ENCODE peak calls at places on chromosomes 6 and 20, in four cellular contexts. W, A, Q and P are unnamed samples.

GRCh38 chr6:10276106-10276505 is 138.8 kb downstream of the TFAP2A start:
- DNase-seq in A (no peak), Q (no peak), W (no peak), P (no peak)

GRCh38 chr6:152309648-152310047 is 327.5 kb downstream of the SYNE1 start:
- DNase-seq in Q (peak), W (no peak), A (no peak), P (no peak)

GRCh38 chr20:47773381-47773786 is 11.9 kb downstream of the SULF2 start:
- DNase-seq in A (no peak), W (no peak), Q (peak), P (no peak)

GRCh38 chr6:81750660-81751387 is 1.7 kb downstream of the TENT5A start:
- DNase-seq in W (no peak), Q (no peak), A (no peak), P (peak)

GRCh38 chr6:3157151-3157933 is at the start of gene TUBB2A:
- DNase-seq in A (peak), W (peak), Q (peak), P (peak)

GRCh38 chr6:88304515-88304914 is 138.4 kb upstream of the CNR1 start:
- DNase-seq in A (no peak), Q (no peak), W (no peak), P (no peak)

GRCh38 chr6:93644611-93645010 is 225.3 kb upstream of the EPHA7 start:
- DNase-seq in A (no peak), Q (no peak), W (no peak), P (no peak)

GRCh38 chr6:146312606-146313005 is 231.0 kb upstream of the RAB32 start:
- DNase-seq in W (no peak), Q (no peak), A (no peak), P (no peak)

GRCh38 chr6:102417368-102417767 is 1023.9 kb downstream of the GRIK2 start:
- DNase-seq in A (no peak), Q (no peak), W (no peak), P (no peak)

GRCh38 chr6:32968770-32969684 is 633 bp downstream of the BRD2 start:
- DNase-seq in W (peak), Q (peak), A (peak), P (peak)

GRCh38 chr6:125144822-125145221 is 8.8 kb upstream of the TPD52L1 start:
- DNase-seq in Q (no peak), A (no peak), W (no peak), P (no peak)

GRCh38 chr6:170137176-170137891 is 153.5 kb downstream of the DLL1 start:
- DNase-seq in W (peak), Q (peak), A (peak), P (peak)

DNA sequence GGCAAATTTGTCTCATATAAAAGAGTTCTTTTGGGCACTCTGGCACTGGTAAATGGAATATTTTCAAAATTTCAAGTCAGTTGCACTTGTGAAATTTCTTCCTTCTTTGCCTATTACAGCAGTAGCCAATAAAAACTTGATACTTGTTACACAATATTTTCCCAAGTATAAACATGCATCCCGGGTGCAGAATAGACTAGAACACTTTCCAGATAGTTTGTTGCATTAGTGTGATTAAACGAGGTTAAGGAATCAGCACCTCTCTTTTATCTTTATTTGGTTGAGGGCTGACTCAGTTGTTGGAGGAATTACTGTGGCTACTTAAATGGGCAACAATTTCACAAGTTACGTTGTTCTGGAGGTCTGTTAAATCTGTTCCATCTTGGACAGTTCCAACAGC is 467.5 kb downstream of the CDKAL1 start:
- DNase-seq in A (no peak), W (no peak), Q (no peak), P (no peak)
- TF ChIP-seq POLR2A in A (no peak), W (no peak), Q (no peak), P (no peak)

GRCh38 chr20:63966172-63966943 is 3.4 kb downstream of the ZNF512B start:
- DNase-seq in Q (no peak), A (no peak), W (no peak), P (no peak)
- TF ChIP-seq POLR2A in Q (no peak), A (no peak), W (no peak), P (no peak)

DNA sequence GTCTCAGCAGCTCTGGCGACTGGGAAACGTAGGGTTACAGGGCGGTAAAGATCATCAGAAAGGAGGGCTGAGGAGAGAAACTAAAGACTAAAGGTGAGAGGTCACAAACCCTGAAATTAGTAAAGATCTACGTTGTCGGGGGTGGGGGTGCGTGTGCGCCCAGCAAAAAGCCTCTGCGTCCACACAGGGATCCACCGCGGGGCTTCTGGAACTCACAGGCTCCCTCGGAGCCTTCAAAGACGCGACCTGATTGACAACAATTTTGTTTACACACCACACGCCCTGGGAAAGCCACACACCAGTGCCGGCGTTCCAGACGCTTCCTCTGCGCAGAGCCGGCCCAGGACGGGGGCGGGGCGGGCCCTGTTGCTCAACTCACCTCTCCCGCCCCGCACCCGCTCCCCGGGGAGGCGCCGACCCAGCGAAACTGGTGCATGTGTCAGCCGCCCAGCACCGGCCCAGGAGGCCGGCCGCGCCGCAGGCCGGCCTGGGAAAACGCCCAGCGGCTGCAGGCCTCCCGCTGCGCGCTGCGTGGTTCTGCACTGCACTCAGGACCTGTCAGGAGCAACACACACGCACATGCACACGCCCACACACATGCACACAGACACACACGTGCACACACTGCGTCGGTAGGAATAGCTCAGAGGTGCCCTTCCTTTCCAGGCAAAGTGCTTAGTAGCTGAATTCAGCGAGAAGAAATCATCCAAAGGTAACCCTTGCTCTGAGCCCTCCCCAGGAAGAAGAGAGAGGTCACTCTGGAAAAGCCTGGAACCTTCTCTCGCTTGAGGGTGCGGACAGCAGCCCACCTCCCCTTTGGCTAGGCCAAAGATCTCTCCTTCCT is 57.2 kb upstream of the ARID1B start:
- DNase-seq in Q (peak), A (peak), W (peak), P (peak)
- TF ChIP-seq POLR2A in Q (no peak), A (no peak), W (peak), P (peak)

GRCh38 chr6:144095134-144096002 is at the start of gene SF3B5:
- DNase-seq in A (peak), W (peak), Q (peak), P (peak)
- TF ChIP-seq POLR2A in A (no peak), W (peak), Q (no peak), P (peak)

DNA sequence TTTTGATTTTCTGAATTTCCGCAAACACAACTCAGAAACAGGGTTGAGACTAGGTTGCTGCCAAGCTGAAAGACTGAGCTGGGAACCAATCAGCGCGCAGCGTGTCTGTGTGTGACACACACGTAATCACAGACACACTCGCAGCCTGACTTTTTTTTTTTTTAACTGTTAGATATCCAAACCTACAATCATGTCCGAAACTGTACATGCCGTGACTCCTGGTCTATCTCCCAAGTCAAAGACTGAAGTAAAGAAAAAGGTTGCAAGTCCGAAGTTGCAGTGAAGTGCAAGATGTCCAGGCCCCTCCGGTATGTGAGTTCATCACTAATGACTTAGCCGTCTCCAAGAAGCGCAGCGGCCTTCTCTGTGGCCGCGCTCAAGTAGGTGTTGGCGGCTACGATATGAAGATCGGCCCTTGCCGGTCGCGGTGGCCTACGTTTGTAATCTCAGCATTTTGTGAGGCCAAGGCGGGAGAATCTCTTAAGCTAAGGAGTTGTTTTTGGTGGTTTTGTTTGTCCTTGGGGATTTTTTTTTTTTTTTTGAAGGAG is 108.2 kb downstream of the HFE start:
- DNase-seq in A (peak), Q (peak), W (no peak), P (peak)
- TF ChIP-seq POLR2A in A (peak), Q (no peak), W (peak), P (no peak)